ENCODE peak calls at places on chromosomes 12 and 14, in ten cellular contexts. K, G, Z, P, Q, U, V, R, W and N are unnamed samples.

GRCh38 chr12:129605666-129606065 is 298.2 kb downstream of the TMEM132D start:
- DNase-seq in K (no peak), G (no peak), Z (no peak), P (no peak), Q (no peak), U (peak; percentile 87), V (no peak), R (peak; percentile 58), W (no peak), N (no peak)

GRCh38 chr12:44774815-44775411 is 101.2 kb downstream of the NELL2 start:
- DNase-seq in K (no peak), G (peak; percentile 74), Z (peak; percentile 5), P (no peak), Q (no peak), U (peak; percentile 2), V (peak; percentile 42), R (peak; percentile 52), W (peak; percentile 60), N (peak; percentile 50)

GRCh38 chr14:41993687-41994086 is 387.0 kb downstream of the LRFN5 start:
- DNase-seq in K (no peak), G (no peak), Z (no peak), P (no peak), Q (no peak), U (no peak), V (no peak), R (no peak), W (no peak), N (no peak)

GRCh38 chr14:100616854-100617714 is 29.9 kb upstream of the BEGAIN start:
- DNase-seq in K (no peak), G (no peak), Z (no peak), P (no peak), Q (no peak), U (peak; percentile 20), V (no peak), R (no peak), W (no peak), N (no peak)

GRCh38 chr12:8697476-8698131 is at the start of gene RIMKLB:
- DNase-seq in K (peak; percentile 87), G (peak; percentile 85), Z (peak; percentile 93), P (peak; percentile 66), Q (peak; percentile 48), U (peak; percentile 71), V (peak; percentile 79), R (peak; percentile 60), W (peak; percentile 77), N (peak; percentile 68)

GRCh38 chr14:42459171-42459685 is 852.6 kb downstream of the LRFN5 start:
- DNase-seq in K (no peak), G (no peak), Z (no peak), P (no peak), Q (no peak), U (no peak), V (no peak), R (no peak), W (no peak), N (no peak)

GRCh38 chr14:67071506-67071905 is 117.7 kb upstream of the GARIN2 start:
- DNase-seq in K (no peak), G (no peak), Z (no peak), P (no peak), Q (no peak), U (no peak), V (no peak), R (no peak), W (no peak), N (no peak)

GRCh38 chr14:81319314-81319713 is 80.8 kb downstream of the STON2 start:
- DNase-seq in K (no peak), G (no peak), Z (no peak), P (no peak), Q (no peak), U (no peak), V (no peak), R (no peak), W (no peak), N (no peak)

GRCh38 chr12:53224268-53224896 is 7.6 kb downstream of the RARG start:
- DNase-seq in K (no peak), G (no peak), Z (peak; percentile 19), P (no peak), Q (no peak), U (no peak), V (no peak), R (peak; percentile 60), W (peak; percentile 38), N (no peak)
- TF ChIP-seq CTCF in K (no peak), G (peak; percentile 23), Z (no peak), P (no peak), Q (no peak), U (peak; percentile 40), V (no peak), R (peak; percentile 27), W (no peak), N (peak; percentile 59)

GRCh38 chr12:67067453-67068203 is 201.5 kb upstream of the CAND1 start:
- DNase-seq in K (no peak), G (peak; percentile 17), Z (no peak), P (no peak), Q (no peak), U (no peak), V (no peak), R (no peak), W (no peak), N (no peak)
- TF ChIP-seq CTCF in K (no peak), G (no peak), Z (no peak), P (no peak), Q (no peak), U (no peak), V (no peak), R (peak; percentile 8), W (no peak), N (no peak)

DNA sequence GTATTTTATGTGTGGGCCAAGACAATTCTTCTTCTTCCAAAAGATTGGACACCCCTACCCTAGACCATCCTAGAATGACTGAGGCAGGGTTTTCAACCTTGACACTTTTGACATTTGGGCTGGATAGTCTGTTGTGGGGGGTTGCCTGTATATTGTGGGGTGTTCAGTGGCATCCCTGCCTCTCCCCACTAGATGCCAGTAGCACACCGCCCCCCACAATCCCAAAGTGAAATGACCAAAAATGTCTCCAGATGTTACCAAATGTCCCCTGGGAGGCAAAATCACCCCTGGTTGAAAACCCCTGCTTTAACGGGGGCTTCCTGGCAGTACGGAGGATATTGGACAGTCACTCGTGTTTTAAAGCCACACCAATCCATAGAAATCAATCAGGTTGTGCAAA is 219.6 kb downstream of the PHETA1 start:
- DNase-seq in K (no peak), G (no peak), Z (no peak), P (no peak), Q (no peak), U (no peak), V (no peak), R (no peak), W (no peak), N (no peak)
- TF ChIP-seq CTCF in K (no peak), G (no peak), Z (no peak), P (no peak), Q (peak; percentile 22), U (no peak), V (no peak), R (no peak), W (no peak), N (no peak)

GRCh38 chr12:17928708-17929366 is 161.2 kb downstream of the RERGL start:
- DNase-seq in K (no peak), G (no peak), Z (no peak), P (no peak), Q (no peak), U (peak; percentile 84), V (no peak), R (peak; percentile 60), W (peak; percentile 22), N (no peak)
- TF ChIP-seq CTCF in K (no peak), G (no peak), Z (no peak), P (no peak), Q (no peak), U (peak; percentile 43), V (no peak), R (peak; percentile 55), W (peak; percentile 38), N (peak; percentile 49)